ENCODE peak calls at places on chromosomes 4 and X, in four cellular contexts. S is germinal center; A is caudate nucleus; F is effector memory CD8-positive, alpha-beta T cell. B is an unnamed sample.

GRCh38 chr4:139453371-139454110 is 380 bp upstream of the RAB33B start:
- DNase-seq in S (peak; percentile 92), F (peak; percentile 96), A (peak; percentile 96), B (peak; percentile 98)

GRCh38 chr4:156865391-156865790 is 106.2 kb downstream of the PDGFC start:
- DNase-seq in A (no peak), S (no peak), F (no peak), B (no peak)

GRCh38 chr4:184988611-184989010 is 29.7 kb upstream of the HELT start:
- DNase-seq in S (no peak), A (no peak), F (no peak), B (no peak)

GRCh38 chr4:178814908-178815307 is 1372.7 kb upstream of the AGA start:
- DNase-seq in A (no peak), S (no peak), F (no peak), B (no peak)

GRCh38 chrX:2549874-2550273 is 49.1 kb upstream of the DHRSX start:
- DNase-seq in F (no peak), S (no peak), A (no peak), B (no peak)

GRCh38 chrX:77622672-77623071 is 163.3 kb downstream of the ATRX start:
- DNase-seq in A (no peak), S (no peak), F (no peak), B (no peak)

GRCh38 chr4:179123079-179123478 is 1680.8 kb upstream of the AGA start:
- DNase-seq in S (no peak), A (no peak), F (no peak), B (no peak)

GRCh38 chrX:16662402-16662801 is 12.4 kb downstream of the S100G start:
- DNase-seq in S (no peak), F (no peak), A (no peak), B (no peak)

GRCh38 chrX:63930140-63930539 is 145.1 kb upstream of the ARHGEF9 start:
- DNase-seq in S (no peak), F (no peak), A (no peak), B (no peak)

GRCh38 chr4:82823062-82823461 is 24.5 kb upstream of the SCD5 start:
- DNase-seq in F (no peak), S (no peak), A (no peak), B (no peak)

GRCh38 chrX:57137481-57137880 is 284 bp upstream of the SPIN2A start:
- DNase-seq in F (no peak), A (no peak), S (no peak), B (no peak)

GRCh38 chr4:26023191-26023972 is 109.4 kb downstream of the SMIM20 start:
- DNase-seq in A (no peak), S (no peak), F (no peak), B (no peak)

GRCh38 chr4:122775039-122775438 is 42.5 kb downstream of the BBS12 start:
- DNase-seq in S (no peak), F (no peak), A (no peak), B (no peak)

GRCh38 chr4:33080262-33080661 is 2360.1 kb downstream of the PCDH7 start:
- DNase-seq in S (no peak), A (no peak), F (no peak), B (no peak)

GRCh38 chr4:89410687-89411086 is 103.1 kb upstream of the GPRIN3 start:
- DNase-seq in S (no peak), A (no peak), F (no peak), B (peak; percentile 48)

GRCh38 chr4:173777421-173777820 is 247.4 kb upstream of the HAND2 start:
- DNase-seq in S (no peak), A (no peak), F (no peak), B (no peak)

GRCh38 chr4:145891958-145892357 is 46.7 kb downstream of the ZNF827 start:
- DNase-seq in F (no peak), S (no peak), A (no peak), B (no peak)

GRCh38 chrX:110383414-110383813 is 24.8 kb downstream of the RTL9 start:
- DNase-seq in F (no peak), S (no peak), A (no peak), B (peak; percentile 36)

GRCh38 chr4:163591614-163592020 is 97.1 kb downstream of the TMA16 start:
- DNase-seq in A (no peak), F (no peak), S (peak; percentile 49), B (peak; percentile 22)

GRCh38 chrX:85024044-85024443 is 20.4 kb downstream of the APOOL start:
- DNase-seq in F (no peak), A (no peak), S (no peak), B (no peak)

B was measured in myocyte.